ENCODE peak calls at places on chromosomes 7 and 10, in nine cellular contexts. F is GM23338, H is breast epithelium, Y is A549, X is HCT116, D is tibial artery, O is body of pancreas, C is heart right ventricle, K is Panc1. U is an unnamed sample.
A peak's percentile ranks its signal among the peaks of the same experiment; 100 is the strongest.

GRCh38 chr10:120948889-120949382 is 97.8 kb downstream of the WDR11 start:
- DNase-seq in F (peak; percentile 86), H (no peak), Y (no peak), X (peak; percentile 48), D (peak; percentile 47), O (peak; percentile 47), C (peak; percentile 49), K (no peak), U (peak; percentile 63)

GRCh38 chr10:73967022-73967429 is 30.9 kb upstream of the VCL start:
- DNase-seq in F (peak; percentile 85), H (no peak), Y (no peak), X (no peak), D (no peak), O (no peak), C (no peak), K (no peak), U (no peak)

GRCh38 chr7:1052031-1052818 is 7.9 kb downstream of the GPR146 start:
- DNase-seq in F (no peak), H (no peak), Y (no peak), X (no peak), D (no peak), O (no peak), C (peak; percentile 44), K (no peak), U (no peak)

GRCh38 chr7:36100293-36100692 is 52.8 kb upstream of the EEPD1 start:
- DNase-seq in F (no peak), H (no peak), Y (no peak), X (no peak), D (no peak), O (no peak), C (no peak), K (no peak), U (no peak)

GRCh38 chr10:79186742-79187544 is 118.2 kb downstream of the ZMIZ1 start:
- DNase-seq in F (no peak), H (no peak), Y (no peak), X (no peak), D (no peak), O (no peak), C (no peak), K (no peak), U (no peak)

GRCh38 chr7:71705217-71705616 is 573.3 kb downstream of the GALNT17 start:
- DNase-seq in F (no peak), H (no peak), Y (no peak), X (no peak), D (no peak), O (no peak), C (no peak), K (no peak), U (no peak)

GRCh38 chr10:95840121-95840520 is 67.7 kb upstream of the CC2D2B start:
- DNase-seq in F (no peak), H (no peak), Y (no peak), X (no peak), D (no peak), O (no peak), C (no peak), K (no peak), U (no peak)

GRCh38 chr10:125160856-125161569 is 650 bp upstream of the CTBP2 start:
- DNase-seq in F (peak; percentile 90), H (peak; percentile 73), Y (peak; percentile 93), X (peak; percentile 82), D (peak; percentile 92), O (peak; percentile 84), C (peak; percentile 85), K (no peak), U (peak; percentile 96)

GRCh38 chr7:46468753-46469356 is 547.8 kb upstream of the IGFBP3 start:
- DNase-seq in F (peak; percentile 34), H (no peak), Y (no peak), X (peak; percentile 51), D (no peak), O (no peak), C (no peak), K (no peak), U (peak; percentile 5)

GRCh38 chr7:16271355-16271754 is 150.0 kb downstream of the CRPPA start:
- DNase-seq in F (no peak), H (no peak), Y (no peak), X (no peak), D (no peak), O (no peak), C (no peak), K (no peak), U (no peak)

GRCh38 chr7:141649865-141650499 is 52.0 kb downstream of the DENND11 start:
- DNase-seq in F (peak; percentile 91), H (peak; percentile 68), Y (peak; percentile 58), X (peak; percentile 45), D (peak; percentile 68), O (peak; percentile 83), C (peak; percentile 55), K (peak; percentile 42), U (peak; percentile 86)

GRCh38 chr10:34760606-34761005 is 54.5 kb downstream of the PARD3 start:
- DNase-seq in F (no peak), H (no peak), Y (no peak), X (peak; percentile 28), D (no peak), O (no peak), C (no peak), K (no peak), U (no peak)

GRCh38 chr10:33240931-33241330 is 93.5 kb downstream of the NRP1 start:
- DNase-seq in F (no peak), H (no peak), Y (no peak), X (no peak), D (no peak), O (no peak), C (no peak), K (no peak), U (no peak)

GRCh38 chr10:90418869-90419652 is 438.8 kb downstream of the HTR7 start:
- DNase-seq in F (no peak), H (no peak), Y (no peak), X (peak; percentile 8), D (no peak), O (no peak), C (no peak), K (peak; percentile 91), U (no peak)

GRCh38 chr10:61744469-61744868 is 81.7 kb downstream of the CABCOCO1 start:
- DNase-seq in F (peak; percentile 66), H (no peak), Y (no peak), X (no peak), D (no peak), O (no peak), C (no peak), K (no peak), U (peak; percentile 29)

GRCh38 chr7:137820677-137821420 is 25.9 kb downstream of the DGKI start:
- DNase-seq in F (peak; percentile 53), H (peak; percentile 53), Y (no peak), X (no peak), D (peak; percentile 71), O (peak; percentile 42), C (peak; percentile 76), K (no peak), U (peak; percentile 38)

GRCh38 chr10:77921395-77921794 is 5.2 kb downstream of the DLG5 start:
- DNase-seq in F (no peak), H (no peak), Y (no peak), X (no peak), D (no peak), O (no peak), C (no peak), K (no peak), U (no peak)

GRCh38 chr10:77922055-77922454 is 4.5 kb downstream of the DLG5 start:
- DNase-seq in F (no peak), H (no peak), Y (no peak), X (no peak), D (no peak), O (no peak), C (no peak), K (no peak), U (no peak)

GRCh38 chr10:77922551-77923179 is 3.9 kb downstream of the DLG5 start:
- DNase-seq in F (no peak), H (no peak), Y (no peak), X (no peak), D (no peak), O (no peak), C (no peak), K (no peak), U (no peak)

GRCh38 chr10:77920495-77920894 is 6.1 kb downstream of the DLG5 start:
- DNase-seq in F (no peak), H (no peak), Y (no peak), X (no peak), D (no peak), O (no peak), C (no peak), K (no peak), U (no peak)

GRCh38 chr10:77919713-77920108 is 6.8 kb downstream of the DLG5 start:
- DNase-seq in F (no peak), H (no peak), Y (peak; percentile 74), X (no peak), D (no peak), O (no peak), C (no peak), K (no peak), U (peak; percentile 35)
- H3K4me1 ChIP-seq in F (peaks cover 33% of the 10 kb centered on the region), H (no peaks in the 10 kb centered on the region), Y (peaks cover 56% of the 10 kb centered on the region), X (peaks cover 9% of the 10 kb centered on the region), D (peaks cover 28% of the 10 kb centered on the region), O (peaks cover 22% of the 10 kb centered on the region), C (peaks cover 23% of the 10 kb centered on the region), K (peaks cover 37% of the 10 kb centered on the region), U (peaks cover 6% of the 10 kb centered on the region)

GRCh38 chr7:22627136-22627535 is 99.9 kb upstream of the IL6 start:
- DNase-seq in F (no peak), H (no peak), Y (no peak), X (no peak), D (no peak), O (no peak), C (no peak), K (no peak), U (no peak)
- TF ChIP-seq CTCF in F (no peak), H (no peak), Y (no peak), X (no peak), D (no peak), O (no peak), C (no peak), K (no peak), U (no peak)

GRCh38 chr7:155450558-155450827 is 7.4 kb upstream of the EN2 start:
- DNase-seq in F (no peak), H (no peak), Y (no peak), X (no peak), D (no peak), O (no peak), C (no peak), K (no peak), U (no peak)
- H3K27ac ChIP-seq in F (no peak overlapping the region), H (no peak overlapping the region), Y (no peak overlapping the region), X (no peak overlapping the region), D (no peak overlapping the region), O (no peak overlapping the region), C (no peak overlapping the region), K (no peak overlapping the region), U (no peak overlapping the region)

GRCh38 chr7:33728779-33729646 is 176.3 kb upstream of the BMPER start:
- DNase-seq in F (no peak), H (no peak), Y (no peak), X (no peak), D (no peak), O (no peak), C (no peak), K (no peak), U (no peak)
- H3K4me1 ChIP-seq in F (peaks cover 15% of the 10 kb centered on the region), H (no peaks in the 10 kb centered on the region), Y (peaks cover 4% of the 10 kb centered on the region), X (no peaks in the 10 kb centered on the region), D (no peaks in the 10 kb centered on the region), O (peaks cover 7% of the 10 kb centered on the region), C (peaks cover 13% of the 10 kb centered on the region), K (no peaks in the 10 kb centered on the region), U (no peaks in the 10 kb centered on the region)